ENCODE peak calls at places on chromosomes 11 and 22, in seven cellular contexts. X is ovary, H is IMR-90, T is HCT116, M is H1, W is A549, G is right lobe of liver. O is an unnamed sample.
A peak's percentile ranks its signal among the peaks of the same experiment; 100 is the strongest.

GRCh38 chr22:21921729-21922128 is 30.9 kb downstream of the PPM1F start:
- DNase-seq in W (no peak), T (no peak), H (peak; percentile 20), G (no peak), M (peak; percentile 46), X (peak; percentile 71), O (no peak)

GRCh38 chr22:17390087-17390486 is 20.8 kb downstream of the CECR2 start:
- DNase-seq in X (no peak), M (no peak), W (no peak), G (no peak), T (no peak), H (no peak), O (no peak)

GRCh38 chr11:20154381-20154780 is 5.9 kb downstream of the DBX1 start:
- DNase-seq in W (no peak), T (no peak), X (no peak), M (no peak), H (no peak), G (no peak), O (no peak)

GRCh38 chr11:123261345-123262106 is 66.5 kb upstream of the CLMP start:
- DNase-seq in M (peak; percentile 68), T (peak; percentile 62), H (peak; percentile 67), W (peak; percentile 71), G (peak; percentile 79), X (peak; percentile 87), O (peak; percentile 91)

GRCh38 chr22:27663812-27664211 is 137.7 kb downstream of the MN1 start:
- DNase-seq in W (no peak), H (peak; percentile 8), G (no peak), X (no peak), T (no peak), M (no peak), O (no peak)

GRCh38 chr11:112023104-112023503 is 2.1 kb upstream of the DLAT start:
- DNase-seq in H (no peak), G (no peak), M (no peak), X (no peak), W (no peak), T (no peak), O (no peak)

GRCh38 chr11:19524171-19524671 is 188.4 kb upstream of the NAV2 start:
- DNase-seq in H (peak; percentile 8), M (no peak), G (peak; percentile 92), X (no peak), W (no peak), T (no peak), O (no peak)

GRCh38 chr11:43988040-43988793 is 45.8 kb downstream of the C11orf96 start:
- DNase-seq in T (no peak), W (no peak), M (no peak), X (no peak), H (peak; percentile 59), G (no peak), O (no peak)

GRCh38 chr11:76316726-76317125 is 64.2 kb downstream of the THAP12 start:
- DNase-seq in M (no peak), H (no peak), X (no peak), T (no peak), W (no peak), G (no peak), O (no peak)

GRCh38 chr11:76690736-76691135 is 20.2 kb upstream of the LRRC32 start:
- DNase-seq in T (no peak), G (no peak), W (no peak), H (peak; percentile 86), M (no peak), X (no peak), O (no peak)

GRCh38 chr11:742571-743201 is 4.6 kb upstream of the TALDO1 start:
- DNase-seq in H (no peak), W (no peak), T (no peak), G (no peak), X (no peak), M (no peak), O (no peak)

GRCh38 chr11:95821640-95822039 is 31.3 kb downstream of the CEP57 start:
- DNase-seq in H (peak; percentile 77), M (no peak), G (no peak), W (no peak), X (no peak), T (no peak), O (no peak)

GRCh38 chr11:1896895-1897294 is 5.2 kb upstream of the PRR33 start:
- DNase-seq in W (no peak), G (no peak), M (no peak), T (no peak), H (no peak), X (no peak), O (no peak)

GRCh38 chr11:57937431-57937830 is 86.2 kb upstream of the OR9Q1 start:
- DNase-seq in H (no peak), G (no peak), M (no peak), T (no peak), X (no peak), W (no peak), O (no peak)

GRCh38 chr11:8287297-8288070 is 23.8 kb upstream of the LMO1 start:
- DNase-seq in G (peak; percentile 28), T (no peak), H (no peak), M (no peak), W (no peak), X (no peak), O (peak; percentile 51)

GRCh38 chr11:3183523-3183922 is 18.4 kb upstream of the OSBPL5 start:
- DNase-seq in G (no peak), W (no peak), X (no peak), H (no peak), T (no peak), M (no peak), O (peak; percentile 78)

DNA sequence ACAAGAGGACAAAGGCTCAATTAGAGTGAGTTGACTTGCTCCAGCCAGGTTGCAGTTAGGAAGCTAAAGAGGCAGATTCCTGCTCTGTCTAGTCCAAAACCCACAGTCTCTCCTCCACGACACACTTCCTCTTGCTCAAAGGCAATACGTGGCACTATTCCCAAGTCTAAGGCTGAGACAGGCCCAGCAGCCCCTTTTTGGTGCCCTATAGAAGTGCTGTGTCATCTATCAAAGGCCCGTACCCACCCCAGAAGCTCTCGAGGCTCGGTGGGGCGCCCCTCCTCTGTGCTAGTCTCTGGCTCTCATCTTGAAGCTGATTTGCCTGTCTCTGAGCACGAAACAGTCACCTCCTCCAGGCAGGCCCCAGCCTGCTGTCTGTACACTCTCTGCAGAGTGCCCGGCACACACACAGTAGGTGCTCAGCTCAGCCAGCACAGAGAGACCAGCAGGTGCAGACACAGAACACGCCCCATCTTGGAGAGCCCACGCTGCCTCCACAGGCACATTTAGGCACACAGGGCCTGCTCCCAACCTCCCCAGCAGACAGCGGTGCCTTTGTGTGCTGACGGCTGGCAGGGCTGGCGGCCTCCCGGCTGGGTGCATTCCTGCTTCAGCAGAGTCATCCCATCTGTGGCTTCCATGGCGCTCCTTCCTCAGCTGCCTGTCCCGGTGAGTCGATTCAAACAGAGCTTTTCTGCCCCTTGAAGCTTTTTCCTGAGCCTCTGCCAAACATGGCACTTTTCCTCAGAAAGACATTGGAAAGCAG is 52.7 kb downstream of the MYH9 start:
- DNase-seq in M (no peak), G (no peak), W (no peak), X (no peak), T (no peak), H (peak; percentile 84), O (peak; percentile 81)
- TF ChIP-seq POLR2A in M (no peak), G (no peak), W (no peak), X (no peak), T (no peak), H (no peak), O (no peak)

GRCh38 chr11:67416416-67417335 is 1.2 kb downstream of the CARNS1 start:
- DNase-seq in H (no peak), W (no peak), X (no peak), M (no peak), G (no peak), T (no peak), O (peak; percentile 92)

GRCh38 chr11:67413266-67413797 is 2.1 kb upstream of the CARNS1 start:
- DNase-seq in T (no peak), H (no peak), G (no peak), X (no peak), M (no peak), W (no peak), O (no peak)

GRCh38 chr11:67417425-67417824 is 1.9 kb downstream of the CARNS1 start:
- DNase-seq in W (no peak), G (no peak), M (no peak), T (no peak), X (no peak), H (no peak), O (no peak)

GRCh38 chr11:67418476-67419281 is 3.2 kb downstream of the CARNS1 start:
- DNase-seq in T (no peak), W (no peak), X (no peak), G (peak; percentile 83), M (no peak), H (no peak), O (peak; percentile 93)

DNA sequence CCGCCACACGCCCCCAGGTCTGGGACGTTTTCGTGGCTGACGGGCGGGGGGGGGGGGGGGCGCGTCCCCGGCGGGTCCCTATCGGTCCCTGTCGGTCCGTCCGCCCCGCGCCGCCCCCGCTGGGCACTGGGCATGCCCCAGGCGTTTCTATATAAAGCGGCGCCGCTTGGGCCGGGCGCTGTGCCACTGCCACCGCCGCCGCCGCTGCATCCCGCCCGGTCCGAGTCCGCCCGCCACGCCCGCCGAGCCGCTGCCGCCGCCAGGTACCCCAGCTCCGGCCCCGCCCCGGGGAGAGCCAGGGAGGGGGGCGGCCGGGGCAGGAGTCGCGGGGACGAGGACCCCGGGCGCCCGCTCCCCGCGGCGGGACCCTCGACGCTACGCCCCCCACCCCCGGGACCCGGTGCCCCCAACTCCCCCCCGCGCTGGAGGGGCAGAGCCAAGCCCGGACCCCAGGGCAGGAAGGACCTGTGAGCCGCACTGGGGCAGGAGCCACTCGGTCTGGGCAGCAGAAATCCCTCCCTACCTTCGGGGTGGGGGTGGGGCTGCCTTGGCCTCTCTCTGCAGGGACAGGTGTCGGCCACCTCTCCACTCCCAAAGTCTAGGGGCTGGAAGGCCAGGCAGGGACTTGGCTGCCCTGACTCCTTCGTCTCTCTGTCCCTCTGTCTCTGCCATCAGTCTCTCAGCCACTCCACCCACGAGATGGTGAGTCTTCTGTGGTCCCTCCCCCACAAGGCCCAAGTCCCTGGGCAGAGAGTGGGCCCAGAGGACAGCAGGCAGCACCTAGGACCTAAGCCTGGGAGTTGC is at the start of gene CARNS1:
- DNase-seq in W (no peak), X (no peak), H (no peak), G (no peak), M (no peak), T (no peak), O (peak; percentile 85)
- H3K4me1 ChIP-seq in W (peaks cover 35% of the 10 kb centered on the region), X (peaks cover 5% of the 10 kb centered on the region), H (peaks cover 5% of the 10 kb centered on the region), G (peaks cover 21% of the 10 kb centered on the region), M (peaks cover 4% of the 10 kb centered on the region), T (peaks cover 19% of the 10 kb centered on the region), O (peaks cover 48% of the 10 kb centered on the region)

DNA sequence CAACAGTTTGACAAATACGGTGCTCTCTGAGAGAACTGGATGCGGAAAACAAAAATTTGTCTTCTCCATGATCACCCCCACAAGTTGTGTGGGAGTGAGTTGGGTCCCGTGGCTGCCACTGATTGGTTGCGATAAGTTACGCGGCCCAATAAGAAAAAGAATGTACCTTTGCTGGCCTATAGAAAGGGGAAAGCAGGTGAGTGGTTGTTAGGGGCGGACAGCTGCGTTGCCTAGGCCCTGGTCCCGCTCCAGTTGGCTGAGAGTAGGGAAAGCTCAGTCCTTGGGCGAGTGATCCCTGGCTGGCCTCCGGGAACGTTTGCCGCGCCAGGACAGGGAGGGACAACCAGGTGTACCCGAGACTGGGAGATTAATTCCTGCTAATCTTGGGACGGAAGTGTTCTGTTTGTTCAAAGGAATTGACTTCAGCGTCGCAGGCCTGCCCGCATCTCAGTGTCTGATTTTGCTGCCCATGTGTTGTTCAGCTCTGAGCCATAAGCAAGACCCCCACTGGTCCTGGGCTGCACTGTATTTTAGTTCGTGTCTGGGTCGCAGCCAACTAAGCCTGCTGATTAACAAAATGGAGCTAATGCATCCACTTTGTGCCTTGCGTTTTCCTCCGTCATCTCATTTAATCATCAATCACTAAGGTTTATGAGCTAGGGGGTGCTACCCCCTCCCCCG is 773 bp upstream of the SYVN1 start:
- DNase-seq in M (peak; percentile 75), T (peak; percentile 95), G (peak; percentile 98), W (peak; percentile 99), X (peak; percentile 94), H (peak; percentile 97), O (peak; percentile 94)
- TF ChIP-seq POLR2A in M (peak; percentile 96), T (peak; percentile 83), G (no peak), W (peak; percentile 88), X (peak; percentile 15), H (no peak), O (no peak)

GRCh38 chr11:87423161-87423560 is 385.4 kb downstream of the TMEM135 start:
- DNase-seq in G (no peak), H (no peak), X (no peak), W (no peak), M (no peak), T (no peak), O (no peak)
- H3K4me1 ChIP-seq in G (no peaks in the 10 kb centered on the region), H (peaks cover 15% of the 10 kb centered on the region), X (peaks cover 3% of the 10 kb centered on the region), W (no peaks in the 10 kb centered on the region), M (no peaks in the 10 kb centered on the region), T (no peaks in the 10 kb centered on the region), O (no peaks in the 10 kb centered on the region)